ENCODE peak calls at places on chromosomes 3 and 15, in seven cellular contexts. One of them, this sample, is unnamed.

GRCh38 chr15:48695088-48695834 is 49.8 kb upstream of the FBN1 start:
- DNase-seq in suprapubic skin: no peak
- DNase-seq in HCT116: no peak
- DNase-seq in body of pancreas: no peak
- DNase-seq in sigmoid colon: no peak
- DNase-seq in transverse colon: no peak
- DNase-seq in spleen: no peak
- DNase-seq in this sample: no peak

GRCh38 chr3:14915636-14916222 is 31.7 kb upstream of the NR2C2 start:
- DNase-seq in suprapubic skin: peak
- DNase-seq in HCT116: no peak
- DNase-seq in body of pancreas: no peak
- DNase-seq in sigmoid colon: no peak
- DNase-seq in transverse colon: no peak
- DNase-seq in spleen: no peak
- DNase-seq in this sample: no peak

GRCh38 chr3:43028678-43029490 is 49.8 kb downstream of the GASK1A start:
- DNase-seq in suprapubic skin: peak
- DNase-seq in HCT116: no peak
- DNase-seq in body of pancreas: no peak
- DNase-seq in sigmoid colon: no peak
- DNase-seq in transverse colon: no peak
- DNase-seq in spleen: no peak
- DNase-seq in this sample: no peak

GRCh38 chr3:124075758-124076157 is 83.8 kb upstream of the ROPN1 start:
- DNase-seq in suprapubic skin: no peak
- DNase-seq in HCT116: no peak
- DNase-seq in body of pancreas: no peak
- DNase-seq in sigmoid colon: no peak
- DNase-seq in transverse colon: no peak
- DNase-seq in spleen: peak
- DNase-seq in this sample: no peak

GRCh38 chr3:145383416-145383815 is 777.6 kb downstream of the PLOD2 start:
- DNase-seq in suprapubic skin: no peak
- DNase-seq in HCT116: no peak
- DNase-seq in body of pancreas: no peak
- DNase-seq in sigmoid colon: no peak
- DNase-seq in transverse colon: no peak
- DNase-seq in spleen: no peak
- DNase-seq in this sample: no peak

GRCh38 chr3:97999103-97999502 is 26.9 kb upstream of the RIOX2 start:
- DNase-seq in suprapubic skin: no peak
- DNase-seq in HCT116: no peak
- DNase-seq in body of pancreas: no peak
- DNase-seq in sigmoid colon: no peak
- DNase-seq in transverse colon: no peak
- DNase-seq in spleen: no peak
- DNase-seq in this sample: no peak

GRCh38 chr3:87435926-87436630 is 159.7 kb upstream of the POU1F1 start:
- DNase-seq in suprapubic skin: no peak
- DNase-seq in HCT116: no peak
- DNase-seq in body of pancreas: no peak
- DNase-seq in sigmoid colon: no peak
- DNase-seq in transverse colon: no peak
- DNase-seq in spleen: no peak
- DNase-seq in this sample: no peak

GRCh38 chr3:128112406-128112968 is 11.1 kb downstream of the RUVBL1 start:
- DNase-seq in suprapubic skin: no peak
- DNase-seq in HCT116: peak
- DNase-seq in body of pancreas: no peak
- DNase-seq in sigmoid colon: no peak
- DNase-seq in transverse colon: no peak
- DNase-seq in spleen: no peak
- DNase-seq in this sample: no peak

GRCh38 chr15:89777073-89777820 is 1.1 kb downstream of the MESP2 start:
- DNase-seq in suprapubic skin: no peak
- DNase-seq in HCT116: no peak
- DNase-seq in body of pancreas: no peak
- DNase-seq in sigmoid colon: no peak
- DNase-seq in transverse colon: no peak
- DNase-seq in spleen: peak
- DNase-seq in this sample: no peak
- H3K4me3 ChIP-seq in suprapubic skin: peak
- H3K4me3 ChIP-seq in HCT116: no peak
- H3K4me3 ChIP-seq in body of pancreas: no peak
- H3K4me3 ChIP-seq in sigmoid colon: peak
- H3K4me3 ChIP-seq in transverse colon: peak
- H3K4me3 ChIP-seq in spleen: peak
- H3K4me3 ChIP-seq in this sample: no peak

DNA sequence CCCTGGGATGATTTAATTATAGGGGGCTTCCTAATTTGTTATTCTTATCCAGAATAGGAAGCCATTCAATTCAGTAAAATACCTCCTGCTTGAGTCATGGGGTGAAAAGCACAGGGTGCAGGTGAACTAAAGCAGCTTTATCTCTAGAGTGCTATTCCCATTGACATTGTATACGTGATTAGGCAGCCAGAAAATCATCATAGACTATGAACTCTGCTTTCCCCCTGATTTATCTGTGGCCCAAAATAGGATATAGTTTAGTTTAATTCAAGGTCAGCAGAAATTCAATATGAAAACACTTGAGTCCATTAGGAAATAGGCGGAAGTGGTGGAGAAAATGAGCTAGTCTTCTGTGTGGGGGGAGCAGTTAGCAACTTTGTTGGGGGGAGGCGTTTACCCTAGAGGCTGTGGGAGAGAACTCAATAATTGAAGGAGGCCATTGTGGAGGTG is 18.2 kb upstream of the PRKCI start:
- DNase-seq in suprapubic skin: no peak
- DNase-seq in HCT116: no peak
- DNase-seq in body of pancreas: no peak
- DNase-seq in sigmoid colon: no peak
- DNase-seq in transverse colon: no peak
- DNase-seq in spleen: no peak
- DNase-seq in this sample: no peak
- TF ChIP-seq CTCF in suprapubic skin: no peak
- TF ChIP-seq CTCF in HCT116: no peak
- TF ChIP-seq CTCF in body of pancreas: no peak
- TF ChIP-seq CTCF in sigmoid colon: no peak
- TF ChIP-seq CTCF in transverse colon: no peak
- TF ChIP-seq CTCF in spleen: no peak
- TF ChIP-seq CTCF in this sample: no peak

DNA sequence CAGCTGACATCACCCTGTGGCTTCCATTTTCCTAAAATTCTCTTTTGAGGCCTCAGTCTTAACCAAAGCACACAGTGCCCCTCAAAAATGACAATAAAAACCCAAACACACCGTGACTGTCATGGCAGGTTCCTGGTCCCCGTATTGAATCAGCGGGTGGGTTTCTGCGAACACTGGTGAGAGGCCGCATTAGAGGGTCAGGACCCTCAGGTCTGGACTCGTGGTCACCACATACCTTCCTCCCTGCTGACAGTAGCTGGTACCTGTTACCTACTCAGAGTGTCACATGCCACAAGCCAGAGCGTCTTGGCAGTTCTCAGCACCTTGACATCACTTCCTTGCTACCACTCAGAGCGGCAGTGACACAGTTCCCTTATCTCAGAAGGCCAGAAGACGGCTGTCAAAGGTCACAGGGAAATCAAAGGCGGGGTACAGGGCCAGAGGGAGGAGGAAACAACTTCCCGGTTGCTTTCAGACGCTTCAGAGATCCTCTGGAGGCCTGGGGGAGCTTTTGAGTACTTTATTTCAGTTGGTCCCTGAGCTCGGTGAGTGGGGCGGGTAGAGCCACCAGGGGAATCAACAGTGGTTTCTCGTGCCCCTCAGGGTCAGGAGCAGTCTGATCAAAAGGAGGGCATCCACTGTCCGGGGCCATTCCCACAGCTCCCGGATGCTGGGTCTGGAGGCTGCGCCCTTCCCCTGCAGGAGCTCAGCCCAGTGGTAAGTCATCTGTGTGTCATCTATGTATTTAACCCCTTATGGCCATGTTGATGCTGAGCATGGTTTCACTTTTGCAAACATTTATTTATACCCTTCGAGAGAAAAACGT is at the start of the genes CCR5AS and CCRL2:
- DNase-seq in suprapubic skin: no peak
- DNase-seq in HCT116: no peak
- DNase-seq in body of pancreas: peak
- DNase-seq in sigmoid colon: peak
- DNase-seq in transverse colon: peak
- DNase-seq in spleen: peak
- DNase-seq in this sample: peak
- TF ChIP-seq POLR2A in suprapubic skin: no peak
- TF ChIP-seq POLR2A in HCT116: no peak
- TF ChIP-seq POLR2A in body of pancreas: peak
- TF ChIP-seq POLR2A in sigmoid colon: no peak
- TF ChIP-seq POLR2A in transverse colon: peak
- TF ChIP-seq POLR2A in spleen: no peak
- TF ChIP-seq POLR2A in this sample: no peak

DNA sequence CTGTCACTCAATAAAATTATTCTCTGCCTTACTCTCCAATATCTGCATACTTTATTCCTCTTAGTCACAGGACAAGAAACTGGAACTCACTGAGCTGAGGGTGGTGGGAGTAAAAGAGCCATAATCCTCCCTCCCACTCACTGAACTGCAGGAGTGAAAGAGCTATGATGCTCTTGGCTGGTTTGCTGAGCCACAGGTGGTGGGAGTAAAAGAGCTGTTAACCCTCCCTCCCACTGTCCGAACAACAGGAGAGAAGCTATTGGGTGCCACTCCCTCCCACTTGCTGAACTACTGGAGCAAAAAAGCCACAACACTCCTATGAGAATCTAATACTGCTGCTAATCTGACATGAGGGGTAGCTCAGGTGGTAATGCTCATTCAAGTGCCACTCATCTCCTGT is 391.0 kb downstream of the NSUN3 start:
- DNase-seq in suprapubic skin: no peak
- DNase-seq in HCT116: no peak
- DNase-seq in body of pancreas: no peak
- DNase-seq in sigmoid colon: no peak
- DNase-seq in transverse colon: no peak
- DNase-seq in spleen: no peak
- DNase-seq in this sample: no peak
- H3K4me3 ChIP-seq in suprapubic skin: no peak
- H3K4me3 ChIP-seq in HCT116: no peak
- H3K4me3 ChIP-seq in body of pancreas: no peak
- H3K4me3 ChIP-seq in sigmoid colon: no peak
- H3K4me3 ChIP-seq in transverse colon: no peak
- H3K4me3 ChIP-seq in spleen: no peak
- H3K4me3 ChIP-seq in this sample: no peak

DNA sequence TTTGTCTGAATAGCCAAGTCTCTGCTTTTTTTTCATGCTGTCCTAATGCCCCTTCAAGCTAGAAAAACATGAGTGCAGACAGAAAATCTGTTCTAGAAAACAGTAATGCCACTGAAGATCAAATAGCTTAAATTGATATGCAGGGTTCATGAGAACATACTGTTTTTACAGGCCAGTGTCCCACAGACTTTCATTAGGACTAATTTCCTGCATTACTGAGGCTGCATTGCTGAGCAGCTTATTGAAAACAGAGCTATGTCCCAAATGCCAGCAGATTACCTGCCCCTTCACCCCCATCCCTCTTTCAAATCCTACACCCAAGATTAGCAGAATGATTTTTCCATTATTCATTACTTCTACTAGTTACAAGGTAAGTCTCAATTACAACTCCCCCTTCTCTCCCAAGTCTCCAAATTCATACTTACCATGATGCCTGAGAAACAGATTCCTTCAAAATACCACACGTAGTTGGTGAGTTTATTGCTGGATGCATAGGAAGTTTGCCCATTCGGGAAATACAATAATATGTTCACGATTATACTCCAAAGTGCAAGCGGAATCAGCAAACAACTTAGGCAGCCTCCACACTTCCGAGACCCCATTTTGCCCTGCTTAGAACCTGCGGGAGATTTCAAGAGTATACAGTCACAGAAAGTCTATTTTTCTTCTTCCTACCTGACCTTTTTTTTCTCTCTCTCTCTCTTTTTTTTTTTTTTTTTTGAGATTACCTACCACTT is 487 bp downstream of the TM4SF18 start:
- DNase-seq in suprapubic skin: no peak
- DNase-seq in HCT116: no peak
- DNase-seq in body of pancreas: no peak
- DNase-seq in sigmoid colon: no peak
- DNase-seq in transverse colon: no peak
- DNase-seq in spleen: no peak
- DNase-seq in this sample: no peak
- TF ChIP-seq CTCF in suprapubic skin: no peak
- TF ChIP-seq CTCF in HCT116: no peak
- TF ChIP-seq CTCF in body of pancreas: no peak
- TF ChIP-seq CTCF in sigmoid colon: no peak
- TF ChIP-seq CTCF in transverse colon: no peak
- TF ChIP-seq CTCF in spleen: no peak
- TF ChIP-seq CTCF in this sample: no peak

This sample was measured in lower leg skin.